ENCODE peak calls at places on chromosomes 4 and X, in six cellular contexts. W, G, M, V, Z and C are unnamed samples.

GRCh38 chrX:70039758-70040157 is 10.0 kb downstream of the AWAT2 start:
- DNase-seq in G (no peak), V (no peak), W (no peak), M (no peak), Z (no peak), C (no peak)

GRCh38 chr4:68891679-68892078 is 59.9 kb downstream of the UGT2A3 start:
- DNase-seq in M (no peak), V (no peak), W (no peak), G (no peak), Z (no peak), C (no peak)

GRCh38 chrX:110795645-110796510 is at the start of gene CHRDL1:
- DNase-seq in G (peak), M (no peak), Z (no peak), V (no peak), W (peak), C (no peak)

GRCh38 chrX:30576881-30577280 is 685 bp downstream of the TASL start:
- DNase-seq in V (no peak), W (no peak), G (no peak), Z (no peak), M (no peak), C (no peak)

GRCh38 chr4:80011636-80012236 is 61.3 kb downstream of the ANTXR2 start:
- DNase-seq in W (no peak), G (no peak), V (no peak), Z (no peak), M (no peak), C (no peak)

GRCh38 chrX:137848291-137848905 is 282.5 kb downstream of the ZIC3 start:
- DNase-seq in W (no peak), V (no peak), G (no peak), M (no peak), Z (no peak), C (no peak)

GRCh38 chr4:57055873-57056272 is 54.3 kb downstream of the IGFBP7 start:
- DNase-seq in G (no peak), M (no peak), Z (no peak), V (no peak), W (no peak), C (no peak)

GRCh38 chr4:103354006-103354405 is 155.9 kb upstream of the CENPE start:
- DNase-seq in W (no peak), Z (no peak), G (no peak), V (no peak), M (no peak), C (no peak)

GRCh38 chrX:24877854-24878650 is 137.7 kb downstream of the ARX start:
- DNase-seq in V (no peak), M (no peak), W (no peak), G (peak), Z (no peak), C (no peak)

GRCh38 chr4:56727150-56727549 is 46.1 kb upstream of the HOPX start:
- DNase-seq in V (no peak), Z (no peak), M (no peak), W (no peak), G (no peak), C (no peak)

GRCh38 chr4:85246055-85246454 is 228.9 kb upstream of the ARHGAP24 start:
- DNase-seq in W (no peak), Z (no peak), V (no peak), G (no peak), M (no peak), C (no peak)

GRCh38 chr4:17448689-17449088 is 63.2 kb downstream of the QDPR start:
- DNase-seq in M (no peak), V (no peak), W (no peak), G (no peak), Z (no peak), C (no peak)

GRCh38 chr4:168765726-168766125 is 244.3 kb downstream of the CBR4 start:
- DNase-seq in Z (no peak), V (no peak), M (no peak), G (no peak), W (no peak), C (no peak)

GRCh38 chrX:7107968-7108480 is 39.5 kb upstream of the STS start:
- DNase-seq in G (no peak), M (no peak), Z (no peak), V (no peak), W (no peak), C (no peak)

GRCh38 chrX:46582325-46582724 is 8.8 kb downstream of the CHST7 start:
- DNase-seq in W (no peak), V (no peak), G (no peak), M (peak), Z (no peak), C (no peak)

GRCh38 chrX:131617182-131617581 is 73.3 kb downstream of the OR13H1 start:
- DNase-seq in Z (no peak), W (no peak), G (no peak), M (no peak), V (no peak), C (no peak)

GRCh38 chr4:3572363-3572762 is 40.1 kb upstream of the LRPAP1 start:
- DNase-seq in M (no peak), Z (no peak), V (no peak), W (no peak), G (no peak), C (no peak)

GRCh38 chr4:48033825-48034413 is 17.3 kb downstream of the NIPAL1 start:
- DNase-seq in M (peak), G (peak), V (no peak), Z (no peak), W (no peak), C (peak)

GRCh38 chr4:16150716-16151115 is 66.9 kb upstream of the PROM1 start:
- DNase-seq in V (no peak), Z (no peak), M (no peak), G (no peak), W (no peak), C (no peak)

GRCh38 chr4:101464596-101464995 is 117.3 kb upstream of the PPP3CA start:
- DNase-seq in Z (no peak), M (no peak), V (no peak), W (no peak), G (no peak), C (no peak)

GRCh38 chr4:143335979-143336827 is 473 bp upstream of the GAB1 start:
- DNase-seq in W (peak), G (peak), M (no peak), Z (peak), V (peak), C (no peak)

GRCh38 chr4:182968917-182969650 is 51.9 kb upstream of the DCTD start:
- DNase-seq in W (no peak), V (no peak), M (no peak), Z (no peak), G (no peak), C (no peak)

GRCh38 chr4:98467627-98468072 is 190.8 kb downstream of the TSPAN5 start:
- DNase-seq in G (peak), Z (peak), V (peak), M (peak), W (peak), C (peak)

GRCh38 chr4:159547645-159548308 is 444.9 kb downstream of the RAPGEF2 start:
- DNase-seq in W (no peak), G (no peak), M (no peak), Z (no peak), V (no peak), C (no peak)

GRCh38 chr4:24753519-24753918 is 41.9 kb upstream of the SOD3 start:
- DNase-seq in Z (no peak), M (no peak), V (no peak), G (no peak), W (no peak), C (no peak)

GRCh38 chr4:109043286-109043685 is 259.2 kb downstream of the COL25A1 start:
- DNase-seq in M (no peak), G (no peak), W (no peak), V (no peak), Z (no peak), C (no peak)

GRCh38 chr4:109051054-109051453 is 251.4 kb downstream of the COL25A1 start:
- DNase-seq in Z (no peak), V (no peak), M (no peak), G (no peak), W (no peak), C (no peak)

GRCh38 chr4:109044446-109044845 is 258.0 kb downstream of the COL25A1 start:
- DNase-seq in W (no peak), V (no peak), G (no peak), M (no peak), Z (no peak), C (no peak)

GRCh38 chr4:109049926-109050325 is 252.5 kb downstream of the COL25A1 start:
- DNase-seq in W (no peak), V (no peak), M (no peak), G (no peak), Z (no peak), C (no peak)

GRCh38 chr4:109046549-109047171 is 255.8 kb downstream of the COL25A1 start:
- DNase-seq in G (peak), Z (no peak), V (no peak), M (no peak), W (no peak), C (no peak)
- H3K4me3 ChIP-seq in G (no peak), Z (peak), V (peak), M (no peak), W (peak), C (no peak)

GRCh38 chr4:139552506-139552905 is 3.5 kb downstream of the SETD7 start:
- DNase-seq in G (no peak), Z (no peak), M (no peak), V (no peak), W (no peak), C (no peak)

GRCh38 chr4:139547979-139548378 is 8.0 kb downstream of the SETD7 start:
- DNase-seq in V (no peak), G (no peak), Z (no peak), W (no peak), M (no peak), C (no peak)

GRCh38 chr4:139552908-139553307 is 3.1 kb downstream of the SETD7 start:
- DNase-seq in V (no peak), Z (no peak), M (no peak), W (no peak), G (no peak), C (no peak)

GRCh38 chr4:139553751-139554670 is 2.0 kb downstream of the SETD7 start:
- DNase-seq in Z (no peak), V (no peak), W (no peak), G (no peak), M (no peak), C (no peak)

GRCh38 chr4:139550724-139551429 is 5.1 kb downstream of the SETD7 start:
- DNase-seq in V (no peak), W (peak), Z (no peak), M (no peak), G (peak), C (no peak)
- H3K27ac ChIP-seq in V (peak), W (peak), Z (peak), M (no peak), G (peak), C (no peak)

GRCh38 chr4:184265566-184266351 is 48.1 kb upstream of the ENPP6 start:
- DNase-seq in G (no peak), M (peak), Z (no peak), W (no peak), V (no peak), C (no peak)
- H3K4me3 ChIP-seq in G (no peak), M (peak), Z (no peak), W (no peak), V (no peak), C (no peak)

DNA sequence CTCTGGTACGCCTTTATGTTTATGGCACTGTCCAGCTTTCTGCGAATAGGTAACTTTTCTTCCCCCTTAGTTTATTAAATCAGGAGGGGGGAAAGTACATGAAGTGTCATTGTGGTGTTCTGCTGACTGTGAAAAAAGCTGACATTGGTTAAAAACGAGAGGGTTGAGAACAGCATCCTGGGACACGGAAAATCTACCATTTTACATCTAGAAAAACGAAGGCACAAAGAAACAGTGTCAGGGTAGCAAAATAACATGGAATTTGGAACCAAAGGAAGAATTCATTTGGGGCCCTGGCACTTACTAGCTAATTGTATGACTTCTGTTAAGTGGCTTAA is 1.2 kb upstream of the AMOT start:
- DNase-seq in V (no peak), Z (no peak), W (no peak), G (no peak), M (no peak), C (no peak)
- H3K27ac ChIP-seq in V (peak), Z (peak), W (peak), G (peak), M (no peak), C (peak)

GRCh38 chrX:9164086-9164485 is 130.2 kb upstream of the FAM9B start:
- DNase-seq in W (no peak), V (no peak), G (no peak), M (no peak), Z (no peak), C (no peak)
- H3K4me3 ChIP-seq in W (no peak), V (no peak), G (no peak), M (no peak), Z (no peak), C (no peak)